ENCODE peak calls at places on chromosomes 6 and 20, in four cellular contexts. A is WTC11, P is A549, V is K562. C is an unnamed sample.

GRCh38 chr6:56724455-56724854 is 81.8 kb upstream of the DST start:
- DNase-seq in A (no peak), P (no peak), V (no peak), C (no peak)

GRCh38 chr6:84424956-84425355 is 197.5 kb upstream of the CEP162 start:
- DNase-seq in A (no peak), V (no peak), P (no peak), C (no peak)

GRCh38 chr20:41654884-41655283 is 36.7 kb upstream of the CHD6 start:
- DNase-seq in P (no peak), A (peak), V (no peak), C (no peak)

GRCh38 chr6:149890629-149891045 is 7.3 kb downstream of the RAET1E start:
- DNase-seq in P (peak), V (peak), A (no peak), C (no peak)

GRCh38 chr6:156250593-156250992 is 526.6 kb upstream of the ARID1B start:
- DNase-seq in A (no peak), V (no peak), P (no peak), C (no peak)

GRCh38 chr6:166610104-166610503 is 16.9 kb downstream of the RPS6KA2 start:
- DNase-seq in V (no peak), P (no peak), A (no peak), C (no peak)

GRCh38 chr6:37373822-37374514 is 20.2 kb downstream of the RNF8 start:
- DNase-seq in A (no peak), V (no peak), P (no peak), C (no peak)

GRCh38 chr6:21003780-21004541 is 469.7 kb downstream of the CDKAL1 start:
- DNase-seq in P (peak), A (no peak), V (no peak), C (peak)

GRCh38 chr20:63977392-63978276 is 1.8 kb downstream of the SAMD10 start:
- DNase-seq in V (peak), P (peak), A (no peak), C (peak)

GRCh38 chr6:140427842-140428241 is 1053.4 kb upstream of the CITED2 start:
- DNase-seq in A (no peak), P (peak), V (no peak), C (peak)

GRCh38 chr6:79864421-79864820 is 82.9 kb downstream of the ELOVL4 start:
- DNase-seq in P (no peak), V (no peak), A (no peak), C (no peak)

GRCh38 chr20:23019403-23019802 is 15.7 kb upstream of the SSTR4 start:
- DNase-seq in V (no peak), A (no peak), P (peak), C (no peak)

GRCh38 chr6:82955841-82956240 is 109.8 kb downstream of the UBE3D start:
- DNase-seq in P (no peak), V (no peak), A (no peak), C (no peak)
- TF ChIP-seq NR3C1 in P (no peak), V (no peak), A (no peak), C (no peak)

GRCh38 chr6:28167068-28167467 is 25.4 kb downstream of the ZKSCAN8 start:
- DNase-seq in P (no peak), V (no peak), A (no peak), C (no peak)
- TF ChIP-seq NR3C1 in P (no peak), V (no peak), A (no peak), C (no peak)

DNA sequence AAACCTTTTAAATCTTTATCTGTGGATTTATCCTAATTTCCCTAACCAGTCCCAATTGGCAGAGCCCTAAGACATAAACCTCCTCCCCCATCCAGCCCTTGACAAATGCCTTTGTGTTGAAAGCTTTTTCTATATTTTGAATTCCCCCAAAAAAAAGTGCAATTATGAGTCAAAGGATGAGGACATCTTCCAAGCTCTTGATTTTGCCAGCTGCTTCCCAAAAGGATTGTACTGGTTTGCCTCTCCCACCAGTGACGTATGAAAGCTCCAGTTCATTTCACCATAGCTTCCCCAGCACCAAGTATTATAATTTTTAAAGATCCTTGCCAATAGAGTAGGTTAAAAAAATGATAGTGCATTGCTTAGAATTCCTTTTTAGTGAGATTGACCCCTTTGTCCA is 39.0 kb downstream of the SIRPA start:
- DNase-seq in V (no peak), P (no peak), A (no peak), C (no peak)
- TF ChIP-seq NR3C1 in V (no peak), P (no peak), A (no peak), C (no peak)

DNA sequence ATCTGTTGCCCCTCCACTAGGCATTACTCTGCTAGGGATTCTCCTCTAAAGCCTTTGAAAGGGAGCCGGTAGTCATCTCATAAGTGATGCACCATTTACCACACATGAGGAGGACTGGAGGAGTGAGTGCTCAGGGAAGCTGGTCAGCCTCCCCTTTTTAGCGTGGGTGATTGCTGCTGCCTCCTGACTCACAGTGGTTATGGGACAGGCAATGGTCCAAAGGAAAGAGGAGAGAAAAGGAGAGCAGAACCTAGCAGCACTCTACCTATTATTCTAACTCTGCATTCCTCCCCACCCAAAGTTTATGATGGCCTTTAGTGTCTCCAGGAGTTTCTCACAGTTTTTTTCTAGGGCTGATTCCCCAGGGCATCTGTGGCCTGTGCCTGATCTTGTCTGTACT is 36.3 kb upstream of the GCLC start:
- DNase-seq in V (no peak), A (no peak), P (no peak), C (no peak)
- TF ChIP-seq NR3C1 in V (no peak), A (no peak), P (no peak), C (no peak)

DNA sequence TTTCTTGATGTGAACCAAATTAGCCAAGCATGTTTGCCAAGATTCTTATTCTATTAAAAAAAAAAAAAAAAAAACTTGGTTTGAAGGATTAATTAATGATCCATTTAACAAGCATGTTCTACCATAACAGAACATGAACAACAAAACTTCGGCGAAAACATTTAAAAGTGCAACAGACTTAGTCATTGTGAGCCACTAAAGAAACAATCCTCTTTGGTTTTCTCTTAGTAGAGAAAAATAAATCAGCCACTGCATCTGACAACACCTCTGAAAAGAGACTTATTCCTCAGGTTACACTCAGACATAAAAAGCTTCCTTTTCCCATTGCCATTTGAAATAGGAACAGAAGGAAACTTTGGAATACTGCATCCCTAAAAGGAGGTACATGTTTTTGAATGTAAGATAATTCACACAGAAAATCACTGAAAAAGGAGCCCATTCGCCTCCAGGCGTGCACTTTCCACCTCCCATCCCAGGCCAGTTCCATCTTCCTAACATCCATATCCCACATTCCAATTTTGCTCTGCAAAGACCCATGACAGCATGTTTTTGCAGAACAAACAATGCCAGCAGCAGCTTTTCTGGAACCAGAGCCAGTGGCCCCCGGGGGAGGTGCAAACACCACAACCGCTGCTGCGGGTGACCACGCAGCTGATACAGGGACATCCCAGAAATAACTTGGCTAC is 79.5 kb downstream of the ZMYND8 start:
- DNase-seq in P (no peak), V (no peak), A (no peak), C (no peak)
- TF ChIP-seq NR3C1 in P (no peak), V (no peak), A (no peak), C (no peak)

DNA sequence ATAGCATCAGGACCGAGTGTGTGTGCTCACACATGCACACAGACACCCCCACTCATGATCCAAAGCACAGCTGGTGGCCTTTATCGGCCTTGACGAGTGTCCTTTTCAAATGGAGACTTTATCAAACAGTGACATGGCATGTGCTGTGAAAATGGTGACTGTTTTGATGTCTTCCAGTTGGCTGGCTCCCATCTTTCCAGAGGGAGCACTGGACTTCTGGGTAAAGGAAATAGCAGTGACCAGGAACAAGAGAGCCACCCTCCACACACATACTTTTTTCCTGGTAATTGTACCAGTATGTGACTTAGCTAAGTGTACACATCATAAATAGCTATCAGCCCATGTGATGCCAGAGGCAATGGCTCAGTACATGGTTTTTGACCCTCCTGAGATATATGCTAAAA is 52.7 kb downstream of the ZDHHC14 start:
- DNase-seq in A (no peak), V (no peak), P (no peak), C (no peak)
- TF ChIP-seq NR3C1 in A (no peak), V (no peak), P (no peak), C (no peak)

DNA sequence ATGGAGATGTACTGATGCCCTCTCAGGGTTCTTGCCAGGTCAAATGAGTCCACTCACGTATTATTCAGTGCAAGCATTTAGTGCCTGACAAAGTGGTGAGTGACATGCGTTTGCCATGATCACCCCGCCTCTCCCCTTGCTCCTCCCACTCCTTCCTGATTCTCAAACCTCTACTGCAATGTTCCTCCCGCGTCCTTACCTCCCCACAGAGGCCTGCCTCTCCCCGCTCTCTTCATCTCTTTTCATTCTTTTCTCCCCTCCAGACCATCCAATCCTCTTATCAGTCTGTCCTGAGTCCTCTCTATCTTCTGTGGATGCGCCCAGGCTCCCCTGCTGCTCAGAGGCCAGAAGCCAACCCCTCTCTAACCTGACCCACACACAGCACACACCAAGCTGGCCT is 40.7 kb downstream of the KCNK5 start:
- DNase-seq in A (no peak), P (no peak), V (peak), C (no peak)
- TF ChIP-seq NR3C1 in A (no peak), P (no peak), V (no peak), C (no peak)

DNA sequence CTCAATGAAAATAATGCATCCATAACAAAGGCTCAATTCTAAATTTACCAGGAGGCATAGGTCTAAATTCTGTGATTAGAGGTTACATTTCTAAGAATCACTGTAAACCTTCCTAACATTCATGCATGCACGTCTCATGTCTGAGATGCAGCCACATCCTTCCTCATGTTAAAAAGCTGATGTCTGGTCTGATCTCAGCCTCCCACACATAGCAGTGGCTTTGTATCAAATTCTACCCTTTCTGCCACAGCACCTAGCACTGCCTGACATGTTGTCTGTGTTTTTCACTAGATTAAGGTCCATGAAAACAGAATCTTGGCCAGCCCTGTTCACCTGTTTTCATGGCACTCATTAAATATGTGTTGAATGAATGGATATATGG is 171.1 kb downstream of the WDR27 start:
- DNase-seq in P (no peak), A (no peak), V (no peak), C (no peak)
- TF ChIP-seq NR3C1 in P (no peak), A (no peak), V (no peak), C (no peak)

GRCh38 chr6:9292975-9293374 is 857.6 kb upstream of the SLC35B3 start:
- DNase-seq in V (no peak), P (no peak), A (no peak), C (no peak)
- TF ChIP-seq NR3C1 in V (no peak), P (no peak), A (no peak), C (no peak)

C was measured in HepG2.